ENCODE peak calls at places on chromosomes 2 and 18, in four cellular contexts. L, K, J and G are unnamed samples.

GRCh38 chr2:230925879-230926765 is 1.1 kb upstream of the GPR55 start:
- DNase-seq in K (no peak), L (no peak), J (no peak), G (no peak)

GRCh38 chr2:128069769-128070168 is 21.2 kb upstream of the UGGT1 start:
- DNase-seq in K (no peak), L (no peak), J (no peak), G (no peak)

GRCh38 chr2:120726245-120726644 is 9.4 kb upstream of the GLI2 start:
- DNase-seq in J (no peak), K (no peak), L (no peak), G (no peak)

GRCh38 chr2:136527560-136527959 is 237.8 kb upstream of the THSD7B start:
- DNase-seq in K (peak; percentile 41), J (peak; percentile 11), L (no peak), G (peak; percentile 68)

GRCh38 chr2:221552282-221552681 is 19.8 kb downstream of the EPHA4 start:
- DNase-seq in K (no peak), J (no peak), L (no peak), G (no peak)

GRCh38 chr2:37125404-37125803 is 31.4 kb downstream of the EIF2AK2 start:
- DNase-seq in L (no peak), J (no peak), K (no peak), G (no peak)

GRCh38 chr18:61765097-61765496 is 127.7 kb downstream of the RNF152 start:
- DNase-seq in L (no peak), K (no peak), J (peak; percentile 11), G (peak; percentile 5)

GRCh38 chr2:113105047-113105446 is 22.4 kb upstream of the IL1RN start:
- DNase-seq in J (peak; percentile 21), L (no peak), K (no peak), G (no peak)

GRCh38 chr2:120656273-120656960 is 79.3 kb upstream of the GLI2 start:
- DNase-seq in J (no peak), L (no peak), K (no peak), G (no peak)

GRCh38 chr2:161836664-161837063 is 212.4 kb downstream of the SLC4A10 start:
- DNase-seq in J (no peak), K (no peak), L (no peak), G (no peak)

GRCh38 chr2:230863031-230863430 is 1.7 kb upstream of the ITM2C start:
- DNase-seq in L (no peak), K (no peak), J (no peak), G (no peak)

GRCh38 chr2:1855150-1855549 is 110.8 kb upstream of the PXDN start:
- DNase-seq in K (no peak), L (no peak), J (no peak), G (peak; percentile 54)

GRCh38 chr18:35355140-35355618 is 11.0 kb upstream of the ZNF24 start:
- DNase-seq in L (peak; percentile 81), J (peak; percentile 52), K (peak; percentile 85), G (no peak)

GRCh38 chr18:62521588-62521987 is 1.2 kb upstream of the ZCCHC2 start:
- DNase-seq in K (peak; percentile 56), J (no peak), L (no peak), G (no peak)

GRCh38 chr2:17353268-17353667 is 165.0 kb downstream of the RAD51AP2 start:
- DNase-seq in L (no peak), J (no peak), K (no peak), G (no peak)

GRCh38 chr2:3498783-3499394 is 20.4 kb downstream of the ADI1 start:
- DNase-seq in J (no peak), L (no peak), K (no peak), G (no peak)

GRCh38 chr2:72896446-72896845 is 9.2 kb downstream of the SPR start:
- DNase-seq in K (no peak), L (no peak), J (no peak), G (no peak)

GRCh38 chr2:85917887-85918795 is 29.4 kb upstream of the ST3GAL5 start:
- DNase-seq in L (no peak), J (no peak), K (no peak), G (no peak)

GRCh38 chr2:42047488-42048317 is at the start of gene PKDCC:
- DNase-seq in K (peak; percentile 75), J (peak; percentile 90), L (no peak), G (peak; percentile 77)

GRCh38 chr2:12169060-12169406 is 422.6 kb downstream of the LPIN1 start:
- DNase-seq in L (no peak), K (no peak), J (peak; percentile 30), G (no peak)

GRCh38 chr2:222576390-222577081 is 79.4 kb downstream of the FARSB start:
- DNase-seq in K (no peak), J (no peak), L (no peak), G (no peak)

GRCh38 chr2:239381709-239382134 is 19.1 kb downstream of the HDAC4 start:
- DNase-seq in J (no peak), L (no peak), K (no peak), G (no peak)

GRCh38 chr2:52222128-52222527 is 1190.2 kb upstream of the NRXN1 start:
- DNase-seq in J (no peak), L (no peak), K (no peak), G (no peak)

GRCh38 chr2:263022-263738 is 652 bp downstream of the SH3YL1 start:
- DNase-seq in J (no peak), L (no peak), K (no peak), G (no peak)

GRCh38 chr2:72147303-72147970 is at the start of gene CYP26B1:
- DNase-seq in L (no peak), K (no peak), J (no peak), G (no peak)

GRCh38 chr2:23015651-23016050 is 369.3 kb upstream of the KLHL29 start:
- DNase-seq in K (no peak), L (no peak), J (no peak), G (no peak)

GRCh38 chr2:15561574-15562344 is 625 bp upstream of the NBAS start:
- DNase-seq in L (no peak), J (peak; percentile 72), K (peak; percentile 14), G (no peak)

GRCh38 chr2:238252766-238253630 is 13.2 kb upstream of the HES6 start:
- DNase-seq in K (no peak), J (no peak), L (no peak), G (no peak)

GRCh38 chr18:13617826-13618515 is 108.4 kb downstream of the FAM210A start:
- DNase-seq in K (no peak), L (no peak), J (no peak), G (no peak)

GRCh38 chr2:169265581-169265980 is 96.8 kb downstream of the LRP2 start:
- DNase-seq in J (no peak), L (no peak), K (no peak), G (no peak)

GRCh38 chr2:186543561-186544131 is 46.2 kb upstream of the ITGAV start:
- DNase-seq in L (no peak), J (no peak), K (no peak), G (no peak)

GRCh38 chr2:25528173-25528572 is 145.2 kb downstream of the DTNB start:
- DNase-seq in J (no peak), L (no peak), K (no peak), G (no peak)

GRCh38 chr2:23769364-23769763 is 157.6 kb downstream of the ATAD2B start:
- DNase-seq in J (no peak), L (no peak), K (no peak), G (no peak)

GRCh38 chr2:108552566-108552965 is 18.3 kb downstream of the LIMS1 start:
- DNase-seq in J (no peak), L (no peak), K (no peak), G (no peak)

GRCh38 chr2:58932801-58933200 is 691.7 kb upstream of the FANCL start:
- DNase-seq in L (no peak), K (no peak), J (no peak), G (no peak)

DNA sequence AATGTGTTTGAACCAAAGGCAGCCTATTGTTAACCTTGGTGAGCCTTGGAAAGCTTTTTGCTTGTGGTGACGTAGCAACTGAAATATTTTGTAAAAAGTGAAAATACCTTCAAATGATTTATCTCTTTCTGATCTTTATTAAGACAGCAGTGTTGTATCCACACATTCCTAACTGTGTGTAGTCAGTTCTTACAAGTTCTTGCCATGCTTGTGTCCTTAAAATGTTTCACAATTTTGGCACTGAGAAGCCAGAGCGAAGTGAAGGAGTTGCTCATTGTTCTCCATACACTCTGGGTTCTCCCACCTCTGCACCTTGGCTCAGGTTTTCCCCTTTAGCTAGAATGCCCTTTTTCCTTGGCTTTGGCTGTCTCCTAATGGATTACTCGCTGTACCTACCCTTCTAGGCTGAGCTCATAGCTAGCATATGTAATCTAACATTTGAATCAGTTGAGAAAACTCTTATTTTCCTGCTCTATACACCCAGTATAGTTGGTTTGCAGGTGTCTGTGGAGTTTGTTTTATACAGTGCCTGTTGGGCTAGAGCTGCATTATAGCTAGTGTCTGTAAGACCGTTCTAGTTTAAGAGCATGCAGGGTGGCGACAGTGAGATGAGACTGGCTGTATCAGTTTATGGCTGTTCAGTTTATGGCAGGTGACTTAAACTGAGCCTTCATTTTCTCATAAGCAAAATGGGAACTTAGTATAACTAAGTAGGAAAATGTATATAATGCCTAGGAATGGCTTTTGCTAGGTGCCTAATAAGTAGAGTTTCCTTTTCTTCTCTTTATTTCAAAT is 45.5 kb downstream of the FMNL2 start:
- DNase-seq in K (no peak), J (no peak), L (no peak), G (no peak)
- TF ChIP-seq YY1 in K (no peak), J (no peak), L (no peak), G (no peak)

DNA sequence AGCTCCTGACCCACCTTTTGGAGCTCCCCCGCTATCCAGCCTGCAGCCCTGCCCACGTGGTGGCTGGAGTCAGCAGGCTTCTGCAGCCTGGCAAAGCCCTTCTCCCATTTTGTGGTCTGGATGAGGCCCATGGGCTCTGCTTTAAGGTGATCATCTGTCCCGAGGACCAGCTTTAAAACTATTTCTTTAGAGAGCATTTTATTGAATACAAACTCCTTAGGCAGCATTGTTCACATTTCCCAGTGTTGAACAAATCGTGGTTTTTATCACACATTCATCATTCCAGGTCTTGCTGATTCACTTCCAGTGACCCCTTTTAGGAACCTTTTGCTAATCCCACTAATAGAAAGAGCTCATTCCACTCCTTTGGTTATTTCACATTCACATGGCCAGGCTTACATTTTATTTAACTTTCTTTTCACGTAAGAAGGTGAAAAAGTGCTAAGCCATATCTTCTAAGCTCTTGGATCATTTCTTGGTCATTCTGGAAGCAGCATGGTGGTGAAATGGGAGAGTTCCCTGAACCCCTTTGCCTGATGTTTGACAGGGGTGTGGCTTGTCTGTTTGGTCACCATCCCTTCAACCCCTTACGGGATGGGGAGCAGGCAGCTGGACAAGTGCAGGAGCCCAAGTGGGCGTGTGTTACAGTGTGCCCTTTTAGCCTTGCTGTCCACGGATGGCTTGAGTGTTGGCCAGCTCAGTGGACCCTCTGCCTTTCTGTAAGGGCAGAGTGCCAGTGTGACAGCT is 80.4 kb upstream of the RAPGEF4 start:
- DNase-seq in K (no peak), L (no peak), J (no peak), G (no peak)
- TF ChIP-seq ZNF274 in K (no peak), L (no peak), J (no peak), G (no peak)

DNA sequence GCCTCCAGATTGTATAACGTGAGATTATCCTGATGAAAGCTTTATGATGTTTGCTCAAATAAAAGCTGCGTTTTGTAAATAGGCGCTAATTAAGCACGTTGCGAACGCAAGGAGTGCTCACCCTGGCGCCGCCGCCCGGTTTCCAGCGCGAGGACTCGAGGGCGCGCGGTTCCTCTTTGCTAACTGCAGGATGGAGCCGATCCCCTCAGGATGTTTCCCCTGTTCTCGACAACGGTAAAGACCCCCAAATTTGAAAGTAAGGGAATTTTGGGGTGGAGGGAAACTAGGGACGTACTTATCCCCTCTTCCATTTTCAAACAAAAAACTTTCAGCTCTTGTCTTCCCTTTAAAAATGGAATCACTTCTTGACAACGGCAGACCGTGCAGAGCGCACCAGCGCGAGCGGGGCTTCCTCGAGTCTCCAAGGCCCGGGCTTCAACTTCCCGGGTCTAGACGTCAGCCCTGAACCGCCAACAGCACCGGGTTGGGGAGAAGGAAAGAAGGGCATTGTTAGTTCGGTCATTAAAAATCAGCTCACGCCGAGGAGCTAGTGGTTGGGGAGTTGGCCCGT is 1.1 kb upstream of the GBX2 start:
- DNase-seq in J (no peak), L (no peak), K (no peak), G (no peak)
- TF ChIP-seq YY1 in J (no peak), L (no peak), K (no peak), G (no peak)

GRCh38 chr2:134397146-134397896 is 143.4 kb downstream of the MGAT5 start:
- DNase-seq in K (no peak), J (no peak), L (no peak), G (no peak)
- TF ChIP-seq ZNF274 in K (no peak), J (no peak), L (no peak), G (no peak)